ENCODE peak calls at places on chromosome 14, in six cellular contexts. M is tibial artery; V is NCI-H524; X is COR-L47; G is activated naive CD8-positive, alpha-beta T cell treated with anti-CD3 and anti-CD28 coated beads for 36 hours; Z is ACHN. C is an unnamed sample.

GRCh38 chr14:59081680-59082079 is 106.8 kb upstream of the DAAM1 start:
- DNase-seq in M (no peak), Z (no peak), V (no peak), X (no peak), G (no peak), C (peak)

GRCh38 chr14:50116986-50117385 is 614 bp upstream of the VCPKMT start:
- DNase-seq in M (no peak), Z (no peak), G (no peak), V (no peak), X (no peak), C (no peak)

GRCh38 chr14:61184117-61184516 is 97.0 kb downstream of the TMEM30B start:
- DNase-seq in M (no peak), Z (no peak), G (no peak), V (no peak), X (no peak), C (no peak)

GRCh38 chr14:75654127-75654732 is 6.4 kb downstream of the ERG28 start:
- DNase-seq in V (peak), Z (peak), G (peak), M (peak), X (peak), C (peak)

GRCh38 chr14:95667251-95667693 is 19.0 kb upstream of the TCL1B start:
- DNase-seq in X (peak), G (no peak), V (peak), Z (no peak), M (no peak), C (no peak)

GRCh38 chr14:89243286-89243685 is 173.7 kb downstream of the FOXN3 start:
- DNase-seq in G (no peak), Z (no peak), M (no peak), X (no peak), V (no peak), C (no peak)

GRCh38 chr14:23514009-23514962 is 37.3 kb downstream of the ZFHX2 start:
- DNase-seq in Z (no peak), V (peak), M (no peak), G (no peak), X (peak), C (no peak)

GRCh38 chr14:72523397-72524157 is 370.3 kb downstream of the DPF3 start:
- DNase-seq in V (no peak), Z (no peak), M (no peak), X (no peak), G (no peak), C (no peak)

GRCh38 chr14:91225025-91225424 is 19.5 kb downstream of the GPR68 start:
- DNase-seq in V (no peak), X (no peak), Z (no peak), M (no peak), G (no peak), C (no peak)

GRCh38 chr14:95015046-95015445 is 142.3 kb downstream of the DICER1 start:
- DNase-seq in M (no peak), V (no peak), G (no peak), Z (no peak), X (no peak), C (no peak)

GRCh38 chr14:64891839-64892375 is 12.2 kb upstream of the SPTB start:
- DNase-seq in V (peak), M (no peak), X (peak), G (no peak), Z (peak), C (peak)

GRCh38 chr14:71642715-71643114 is 289.5 kb upstream of the RGS6 start:
- DNase-seq in M (no peak), Z (no peak), X (no peak), V (no peak), G (no peak), C (no peak)

GRCh38 chr14:99605299-99605961 is 1.4 kb upstream of the CCDC85C start:
- DNase-seq in G (peak), V (peak), X (peak), M (peak), Z (peak), C (peak)

GRCh38 chr14:97266653-97267052 is 469.5 kb downstream of the VRK1 start:
- DNase-seq in V (no peak), G (no peak), Z (peak), M (no peak), X (no peak), C (no peak)

GRCh38 chr14:24377660-24378059 is 9.7 kb downstream of the NFATC4 start:
- DNase-seq in Z (no peak), X (no peak), V (no peak), G (no peak), M (no peak), C (no peak)

GRCh38 chr14:75144944-75145343 is 18.1 kb upstream of the NEK9 start:
- DNase-seq in X (no peak), G (no peak), M (peak), V (no peak), Z (no peak), C (no peak)

GRCh38 chr14:77582511-77582910 is 33.9 kb downstream of the SPTLC2 start:
- DNase-seq in Z (no peak), V (peak), X (no peak), M (no peak), G (no peak), C (no peak)

GRCh38 chr14:58415636-58416559 is 11.4 kb downstream of the TIMM9 start:
- DNase-seq in X (no peak), M (no peak), G (no peak), V (no peak), Z (no peak), C (no peak)

GRCh38 chr14:73796881-73797539 is 54.6 kb upstream of the PTGR2 start:
- DNase-seq in Z (no peak), G (no peak), V (no peak), M (no peak), X (no peak), C (no peak)

GRCh38 chr14:53619625-53620324 is 336.9 kb downstream of the BMP4 start:
- DNase-seq in X (no peak), M (no peak), Z (peak), G (no peak), V (no peak), C (no peak)

GRCh38 chr14:96253140-96253539 is 2.9 kb upstream of the BDKRB1 start:
- DNase-seq in V (peak), G (no peak), X (no peak), Z (peak), M (no peak), C (no peak)

GRCh38 chr14:82915381-82915780 is 1381.7 kb upstream of the SEL1L start:
- DNase-seq in M (no peak), Z (no peak), G (no peak), X (no peak), V (no peak), C (no peak)

GRCh38 chr14:99946652-99947489 is 118.4 kb upstream of the EVL start:
- DNase-seq in Z (peak), V (peak), M (no peak), X (peak), G (peak), C (peak)

GRCh38 chr14:68544150-68544892 is 248.5 kb downstream of the ZFP36L1 start:
- DNase-seq in V (no peak), M (peak), X (no peak), Z (no peak), G (no peak), C (no peak)

GRCh38 chr14:98444077-98444476 is 827.9 kb downstream of the BCL11B start:
- DNase-seq in Z (no peak), V (no peak), G (peak), M (no peak), X (no peak), C (no peak)

GRCh38 chr14:22691171-22691570 is 47.0 kb upstream of the OR6J1 start:
- DNase-seq in V (no peak), X (no peak), Z (no peak), M (no peak), G (no peak), C (no peak)

GRCh38 chr14:52327374-52328226 is 13.5 kb downstream of the PTGER2 start:
- DNase-seq in G (no peak), V (no peak), X (no peak), Z (no peak), M (no peak), C (no peak)

GRCh38 chr14:26992403-26993115 is 394.7 kb upstream of the NOVA1 start:
- DNase-seq in G (no peak), V (no peak), M (no peak), X (no peak), Z (no peak), C (no peak)

GRCh38 chr14:68749487-68750475 is 43.1 kb downstream of the ZFP36L1 start:
- DNase-seq in X (no peak), G (no peak), Z (no peak), M (no peak), V (no peak), C (no peak)

GRCh38 chr14:103111297-103111981 is 11.8 kb upstream of the TNFAIP2 start:
- DNase-seq in G (no peak), M (no peak), X (no peak), Z (peak), V (peak), C (no peak)

GRCh38 chr14:58650857-58651256 is 13.1 kb downstream of the DACT1 start:
- DNase-seq in X (no peak), V (no peak), M (no peak), Z (no peak), G (no peak), C (no peak)

GRCh38 chr14:98721061-98721460 is 550.9 kb downstream of the BCL11B start:
- DNase-seq in M (no peak), Z (no peak), G (no peak), V (no peak), X (no peak), C (no peak)

GRCh38 chr14:34081576-34082136 is 130.8 kb upstream of the EGLN3 start:
- DNase-seq in Z (peak), M (no peak), X (peak), V (peak), G (no peak), C (no peak)

GRCh38 chr14:102571478-102572042 is 20.9 kb upstream of the RCOR1 start:
- DNase-seq in Z (no peak), V (no peak), X (no peak), G (no peak), M (no peak), C (no peak)

GRCh38 chr14:64232095-64232830 is 61.9 kb downstream of the ESR2 start:
- DNase-seq in Z (peak), M (no peak), G (peak), X (no peak), V (no peak), C (no peak)

GRCh38 chr14:100081997-100082625 is 16.9 kb downstream of the EVL start:
- DNase-seq in V (no peak), X (no peak), Z (no peak), G (no peak), M (no peak), C (no peak)